ENCODE peak calls at places on chromosomes 12 and 14, in eight cellular contexts. K is mesenchymal stem cell; H is IMR-90; D is cardiac muscle cell; Y is CD8-positive, alpha-beta T cell; S is GM23248; I is adrenal gland; V is mesendoderm. L is an unnamed sample. For H3K36me3 and H3K4me1, the result is how much of the 10 kb centered on the place peaks cover.

GRCh38 chr12:62190921-62191746 is 69.1 kb upstream of the USP15 start:
- DNase-seq in K (no peak), H (peak), D (peak), Y (no peak), S (peak), I (no peak), V (peak), L (peak)

GRCh38 chr14:28681681-28682080 is 84.9 kb upstream of the FOXG1 start:
- DNase-seq in K (no peak), H (no peak), D (no peak), Y (no peak), S (no peak), I (no peak), V (peak), L (no peak)

GRCh38 chr14:31927348-31927826 is 149.7 kb upstream of the ARHGAP5 start:
- DNase-seq in K (peak), H (peak), D (peak), Y (no peak), S (peak), I (peak), V (peak), L (peak)

GRCh38 chr14:21300892-21301291 is 21.0 kb downstream of the RPGRIP1 start:
- DNase-seq in K (no peak), H (no peak), D (peak), Y (peak), S (peak), I (no peak), V (peak), L (peak)

GRCh38 chr14:70713096-70713875 is 71.6 kb downstream of the TTC9 start:
- DNase-seq in K (no peak), H (no peak), D (no peak), Y (no peak), S (no peak), I (no peak), V (peak), L (no peak)

GRCh38 chr14:42353315-42353714 is 746.6 kb downstream of the LRFN5 start:
- DNase-seq in K (no peak), H (no peak), D (no peak), Y (no peak), S (no peak), I (no peak), V (no peak), L (no peak)

GRCh38 chr12:55703288-55703687 is 4.4 kb downstream of the ITGA7 start:
- DNase-seq in K (no peak), H (no peak), D (no peak), Y (no peak), S (no peak), I (no peak), V (no peak), L (peak)

GRCh38 chr14:70073924-70074566 is 114.7 kb downstream of the SLC8A3 start:
- DNase-seq in K (peak), H (peak), D (peak), Y (no peak), S (peak), I (peak), V (peak), L (no peak)

GRCh38 chr14:51862839-51863235 is 2.4 kb downstream of the GNG2 start:
- DNase-seq in K (no peak), H (peak), D (no peak), Y (no peak), S (no peak), I (no peak), V (no peak), L (no peak)

GRCh38 chr14:104117341-104118005 is 20.9 kb upstream of the KIF26A start:
- DNase-seq in K (no peak), H (no peak), D (no peak), Y (no peak), S (no peak), I (no peak), V (no peak), L (no peak)

GRCh38 chr12:76026643-76027063 is 4.9 kb downstream of the PHLDA1 start:
- DNase-seq in K (peak), H (peak), D (no peak), Y (no peak), S (peak), I (peak), V (no peak), L (no peak)

GRCh38 chr14:31990959-31991541 is 86.1 kb upstream of the ARHGAP5 start:
- DNase-seq in K (peak), H (no peak), D (no peak), Y (no peak), S (peak), I (no peak), V (no peak), L (no peak)

GRCh38 chr14:24903337-24903736 is 146.6 kb downstream of the STXBP6 start:
- DNase-seq in K (peak), H (peak), D (no peak), Y (no peak), S (peak), I (no peak), V (no peak), L (no peak)

GRCh38 chr14:60815371-60815770 is 80.8 kb downstream of the MNAT1 start:
- DNase-seq in K (no peak), H (no peak), D (no peak), Y (no peak), S (no peak), I (no peak), V (no peak), L (no peak)

GRCh38 chr14:87785868-87786267 is 207.1 kb downstream of the GALC start:
- DNase-seq in K (no peak), H (no peak), D (no peak), Y (no peak), S (no peak), I (no peak), V (no peak), L (no peak)

GRCh38 chr12:98709022-98709421 is 63.9 kb downstream of the APAF1 start:
- DNase-seq in K (no peak), H (no peak), D (no peak), Y (no peak), S (no peak), I (no peak), V (no peak), L (no peak)
- H3K36me3 ChIP-seq in K (under half), H (under half), D (under half), Y (under half), S (under half), I (under half), V (under half), L (half or more)

GRCh38 chr12:6961695-6962284 is 8.7 kb downstream of the PHB2 start:
- DNase-seq in K (peak), H (peak), D (peak), Y (no peak), S (peak), I (peak), V (peak), L (peak)
- H3K4me3 ChIP-seq in K (no peak), H (no peak), D (no peak), Y (peak), S (peak), I (no peak), V (no peak), L (peak)

DNA sequence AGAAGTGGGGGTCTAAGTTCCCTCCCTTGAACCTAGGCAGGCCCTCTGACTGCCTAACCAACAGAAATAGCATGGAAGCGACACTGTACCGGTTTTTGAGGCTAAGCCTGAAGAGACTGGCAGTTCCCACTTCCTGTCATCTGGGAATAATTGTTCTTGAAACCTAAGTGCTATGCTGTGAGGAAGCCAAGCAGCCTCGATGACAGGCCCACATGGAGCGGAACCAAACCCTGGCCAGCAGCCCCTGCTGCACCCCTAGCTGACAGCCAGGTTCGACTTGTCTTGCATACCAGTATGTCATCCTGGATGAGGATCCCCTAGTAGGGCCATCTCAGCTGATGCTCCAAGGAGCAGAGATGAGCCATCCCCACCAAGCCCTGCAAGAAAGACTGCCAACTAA is 6.4 kb upstream of the GPR68 start:
- DNase-seq in K (no peak), H (no peak), D (no peak), Y (no peak), S (peak), I (no peak), V (no peak), L (no peak)
- H3K4me1 ChIP-seq in K (under half), H (under half), D (under half), Y (half or more), S (under half), I (under half), V (under half), L (under half)

DNA sequence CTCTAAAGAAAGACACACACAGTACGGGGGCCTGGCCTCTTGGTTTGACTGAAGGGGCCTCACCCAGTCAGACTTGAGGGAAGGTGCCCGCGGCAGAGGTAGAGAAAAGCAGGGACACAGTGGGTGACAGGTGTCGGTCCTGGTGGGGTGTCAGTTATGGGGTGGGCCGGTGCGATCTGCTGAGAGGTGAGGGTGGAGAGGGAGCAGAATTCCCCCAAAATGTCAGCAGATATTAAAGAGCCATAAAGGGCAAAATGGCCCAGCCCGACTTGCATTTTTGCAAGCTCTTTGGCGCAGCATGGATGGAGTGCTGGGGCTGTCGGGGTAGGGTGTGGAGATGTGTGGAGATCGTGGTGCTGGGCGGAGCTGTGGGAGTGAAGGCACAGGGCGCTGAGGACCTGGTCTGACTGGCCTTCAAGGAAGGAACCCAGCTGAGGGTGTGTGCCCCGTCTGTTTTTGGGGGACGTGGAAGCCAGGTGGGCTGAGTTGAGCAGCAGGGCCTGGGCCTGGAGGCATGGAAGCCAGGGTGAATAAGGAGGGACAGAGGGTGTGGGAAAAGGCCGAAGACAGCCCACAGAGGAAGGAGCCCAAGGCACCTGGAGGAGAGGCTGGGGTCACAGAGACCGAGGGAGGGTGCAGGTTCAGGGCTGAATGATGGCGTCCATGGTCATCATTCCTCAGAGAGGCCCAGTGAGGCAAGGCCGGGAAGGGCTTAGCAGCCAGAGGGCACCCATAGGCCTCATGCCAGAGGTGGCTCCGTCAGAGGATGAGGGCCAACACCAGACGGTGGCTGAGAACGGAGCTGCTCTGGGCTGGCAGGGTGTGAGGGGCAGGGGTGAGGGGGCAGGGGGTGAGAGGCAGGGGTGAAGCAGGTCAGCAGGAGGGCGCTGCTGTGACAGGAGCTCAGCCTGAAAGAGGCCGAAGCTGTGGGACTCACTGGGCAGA is 48.2 kb upstream of the DYNC1H1 start:
- DNase-seq in K (no peak), H (no peak), D (no peak), Y (no peak), S (no peak), I (no peak), V (no peak), L (no peak)
- H3K36me3 ChIP-seq in K (under half), H (under half), D (under half), Y (under half), S (under half), I (under half), V (under half), L (half or more)

DNA sequence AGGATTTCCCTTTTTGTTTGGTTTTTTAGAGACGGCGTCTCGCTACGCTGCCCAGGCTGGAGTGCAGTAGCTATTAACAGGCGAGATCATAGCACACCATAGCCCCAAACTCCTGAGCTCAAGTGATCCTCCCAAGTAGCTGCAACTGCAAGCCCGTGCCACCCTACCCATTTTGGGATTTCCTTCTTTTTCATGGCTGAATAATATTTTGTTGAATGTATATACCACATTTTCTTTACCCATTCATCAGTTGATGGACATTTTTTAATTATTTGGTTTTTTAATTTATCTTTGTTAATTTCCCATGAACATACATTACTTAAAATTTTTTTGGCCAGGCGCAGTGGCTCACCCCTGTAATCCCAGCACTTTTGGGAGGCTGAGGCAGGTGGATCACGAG is 15.2 kb downstream of the PITPNM2 start:
- DNase-seq in K (no peak), H (no peak), D (no peak), Y (no peak), S (no peak), I (no peak), V (no peak), L (no peak)
- H3K4me3 ChIP-seq in K (no peak), H (no peak), D (no peak), Y (no peak), S (no peak), I (no peak), V (no peak), L (no peak)

GRCh38 chr14:96383445-96383844 is 8.5 kb upstream of the AK7 start:
- DNase-seq in K (peak), H (peak), D (no peak), Y (no peak), S (peak), I (no peak), V (no peak), L (no peak)
- H3K4me1 ChIP-seq in K (under half), H (under half), D (under half), Y (under half), S (under half), I (under half), V (under half), L (under half)

DNA sequence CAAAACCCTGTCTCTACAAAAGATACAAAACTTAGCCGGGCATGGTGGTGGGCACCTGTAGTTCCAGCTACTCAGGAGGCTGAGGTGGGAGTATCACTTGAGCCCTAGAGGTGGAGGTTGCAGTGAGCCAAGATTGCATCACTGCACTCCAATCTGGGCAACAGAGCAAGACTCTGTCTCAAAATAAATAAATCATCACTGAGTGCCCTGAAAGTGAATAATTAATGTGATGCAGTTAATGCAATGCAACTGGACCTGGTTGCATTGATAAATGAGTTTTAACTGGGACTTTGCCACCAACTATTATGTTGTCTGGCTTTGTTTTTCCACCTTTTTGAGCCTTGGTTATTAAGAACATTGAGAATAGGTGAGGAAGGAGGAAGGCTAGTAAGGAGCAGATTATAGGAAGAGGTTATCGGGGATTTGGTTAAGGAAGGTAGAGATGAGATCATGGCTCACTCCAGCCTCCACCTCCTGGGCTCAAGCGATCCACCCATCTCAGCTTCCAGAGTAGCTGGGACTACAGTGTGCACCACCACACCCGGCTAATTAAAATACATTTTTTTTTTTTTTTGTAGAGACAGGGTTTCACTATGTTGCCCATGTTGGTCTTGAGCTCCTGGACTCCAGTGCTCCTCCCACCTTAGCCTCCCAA is 8.0 kb downstream of the BORCS5 start:
- DNase-seq in K (no peak), H (no peak), D (no peak), Y (no peak), S (no peak), I (no peak), V (no peak), L (no peak)
- H3K36me3 ChIP-seq in K (under half), H (under half), D (under half), Y (under half), S (under half), I (under half), V (under half), L (under half)

GRCh38 chr12:109816870-109817269 is 16.3 kb downstream of the TRPV4 start:
- DNase-seq in K (no peak), H (no peak), D (no peak), Y (no peak), S (no peak), I (no peak), V (no peak), L (no peak)
- H3K4me3 ChIP-seq in K (no peak), H (no peak), D (no peak), Y (no peak), S (no peak), I (no peak), V (no peak), L (no peak)

GRCh38 chr12:119679490-119679889 is 11.6 kb downstream of the PRKAB1 start:
- DNase-seq in K (no peak), H (no peak), D (no peak), Y (no peak), S (no peak), I (no peak), V (no peak), L (no peak)
- H3K4me1 ChIP-seq in K (under half), H (under half), D (under half), Y (under half), S (under half), I (under half), V (under half), L (under half)

DNA sequence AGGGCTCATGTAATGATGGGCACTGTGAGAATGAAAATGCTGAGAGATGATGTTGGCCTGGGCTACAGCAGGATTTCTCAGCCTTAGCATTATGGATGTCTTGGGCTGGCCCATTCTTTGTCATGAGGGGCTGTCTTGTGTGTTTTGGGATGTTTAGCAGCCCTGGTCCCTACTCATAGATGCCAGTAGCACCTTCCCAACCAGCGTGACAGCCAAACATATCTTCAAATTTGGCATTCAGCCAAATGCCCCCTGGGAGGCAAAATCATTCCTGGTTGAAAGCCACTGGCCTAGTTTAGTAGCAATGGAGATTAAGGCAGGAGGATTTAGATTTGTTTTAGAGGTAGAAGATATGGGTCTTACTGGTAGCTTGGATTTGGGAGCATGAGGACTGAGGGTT is 26.6 kb downstream of the UBE3B start:
- DNase-seq in K (no peak), H (no peak), D (no peak), Y (no peak), S (no peak), I (no peak), V (no peak), L (no peak)
- H3K36me3 ChIP-seq in K (half or more), H (half or more), D (half or more), Y (half or more), S (half or more), I (half or more), V (under half), L (half or more)